ENCODE peak calls at places on chromosomes 6 and 20, in nine cellular contexts. J is mucosa of descending colon, Q is BJ, N is IMR-90, E is dorsolateral prefrontal cortex, Y is adrenal gland, Z is heart left ventricle, W is astrocyte, H is colonic mucosa. D is an unnamed sample.

GRCh38 chr6:151379933-151380847 is 11.2 kb downstream of the ZBTB2 start:
- DNase-seq in J (no peak), Q (no peak), N (no peak), E (no peak), Y (no peak), Z (no peak), W (no peak), H (no peak), D (no peak)

GRCh38 chr20:4341804-4342560 is 326.6 kb upstream of the RNF24 start:
- DNase-seq in J (no peak), Q (peak; percentile 83), N (peak; percentile 53), E (no peak), Y (no peak), Z (no peak), W (peak; percentile 88), H (no peak), D (peak; percentile 1)

GRCh38 chr20:58907481-58908137 is 55.1 kb downstream of the GNAS start:
- DNase-seq in J (peak; percentile 55), Q (peak; percentile 96), N (peak; percentile 99), E (peak; percentile 82), Y (peak; percentile 99), Z (peak; percentile 94), W (peak; percentile 98), H (peak; percentile 72), D (peak; percentile 78)

GRCh38 chr20:61173267-61173666 is 78.8 kb upstream of the CDH4 start:
- DNase-seq in J (no peak), Q (no peak), N (no peak), E (no peak), Y (no peak), Z (no peak), W (no peak), H (no peak), D (no peak)

GRCh38 chr6:127302728-127303675 is 36.3 kb downstream of the RNF146 start:
- DNase-seq in J (no peak), Q (no peak), N (peak; percentile 48), E (no peak), Y (peak; percentile 69), Z (no peak), W (no peak), H (peak; percentile 47), D (no peak)

GRCh38 chr6:79630883-79631799 is at the start of gene SH3BGRL2:
- DNase-seq in J (peak; percentile 91), Q (no peak), N (peak; percentile 59), E (peak; percentile 68), Y (peak; percentile 82), Z (peak; percentile 66), W (peak; percentile 55), H (peak; percentile 95), D (peak; percentile 20)

GRCh38 chr6:170041526-170041925 is 249.4 kb downstream of the DLL1 start:
- DNase-seq in J (no peak), Q (no peak), N (no peak), E (no peak), Y (no peak), Z (no peak), W (no peak), H (no peak), D (no peak)

GRCh38 chr6:137465378-137466009 is 28.7 kb downstream of the OLIG3 start:
- DNase-seq in J (no peak), Q (no peak), N (no peak), E (no peak), Y (no peak), Z (no peak), W (no peak), H (no peak), D (no peak)

GRCh38 chr6:145372671-145373123 is 362.6 kb downstream of the EPM2A start:
- DNase-seq in J (no peak), Q (no peak), N (peak; percentile 65), E (no peak), Y (no peak), Z (peak; percentile 73), W (peak; percentile 22), H (no peak), D (no peak)

GRCh38 chr6:23980965-23981364 is 145.1 kb upstream of the NRSN1 start:
- DNase-seq in J (no peak), Q (no peak), N (no peak), E (no peak), Y (no peak), Z (no peak), W (peak; percentile 67), H (no peak), D (no peak)

GRCh38 chr20:64230461-64231145 is 24.9 kb upstream of the PCMTD2 start:
- DNase-seq in J (peak; percentile 18), Q (no peak), N (no peak), E (no peak), Y (no peak), Z (peak; percentile 12), W (no peak), H (no peak), D (no peak)

GRCh38 chr6:76026101-76026500 is 46.4 kb downstream of the IMPG1 start:
- DNase-seq in J (no peak), Q (no peak), N (no peak), E (no peak), Y (no peak), Z (no peak), W (peak; percentile 6), H (no peak), D (no peak)

GRCh38 chr6:33755070-33755869 is 8.6 kb upstream of the IP6K3 start:
- DNase-seq in J (no peak), Q (no peak), N (no peak), E (no peak), Y (no peak), Z (no peak), W (no peak), H (no peak), D (no peak)

GRCh38 chr20:45792513-45793118 is 862 bp downstream of the DNTTIP1 start:
- DNase-seq in J (no peak), Q (no peak), N (no peak), E (no peak), Y (no peak), Z (no peak), W (no peak), H (no peak), D (no peak)

GRCh38 chr6:154737424-154737823 is 4.2 kb downstream of the SCAF8 start:
- DNase-seq in J (no peak), Q (no peak), N (no peak), E (no peak), Y (no peak), Z (no peak), W (no peak), H (no peak), D (no peak)

GRCh38 chr6:144195671-144196070 is 45.4 kb downstream of the STX11 start:
- DNase-seq in J (no peak), Q (no peak), N (peak; percentile 62), E (no peak), Y (no peak), Z (no peak), W (peak; percentile 69), H (no peak), D (no peak)

GRCh38 chr6:144190051-144190450 is 39.7 kb downstream of the STX11 start:
- DNase-seq in J (no peak), Q (no peak), N (no peak), E (no peak), Y (no peak), Z (no peak), W (no peak), H (no peak), D (no peak)

GRCh38 chr6:144186817-144187625 is 36.7 kb downstream of the STX11 start:
- DNase-seq in J (no peak), Q (no peak), N (no peak), E (no peak), Y (no peak), Z (no peak), W (no peak), H (no peak), D (no peak)

GRCh38 chr6:144194293-144194828 is 44.0 kb downstream of the STX11 start:
- DNase-seq in J (no peak), Q (no peak), N (no peak), E (no peak), Y (no peak), Z (no peak), W (no peak), H (no peak), D (no peak)

DNA sequence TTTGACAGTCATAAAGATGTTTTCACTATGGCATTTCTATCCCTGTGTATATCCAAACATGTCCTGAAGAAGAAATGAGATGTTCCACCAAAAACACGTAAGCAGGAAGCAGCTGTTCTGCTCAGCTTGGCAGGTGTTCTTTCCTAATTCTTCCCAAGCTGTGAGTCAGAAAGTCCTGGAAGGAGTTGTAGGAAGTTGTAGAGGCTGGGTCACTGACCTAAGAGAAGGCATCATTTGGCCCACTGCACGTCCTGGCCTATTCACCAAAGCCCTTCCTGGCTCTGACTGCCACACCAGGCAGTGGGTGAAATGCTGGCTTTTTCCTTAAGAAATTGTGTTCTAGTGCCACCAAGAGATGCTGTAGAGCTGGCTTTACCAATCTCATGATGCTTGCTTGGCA is 40.3 kb downstream of the STX11 start:
- DNase-seq in J (no peak), Q (no peak), N (peak; percentile 79), E (no peak), Y (peak; percentile 76), Z (no peak), W (peak; percentile 59), H (no peak), D (peak; percentile 52)
- H3K4me3 ChIP-seq in J (no peak overlapping the region), Q (no peak overlapping the region), N (no peak overlapping the region), E (no peak overlapping the region), Y (no peak overlapping the region), Z (no peak overlapping the region), W (no peak overlapping the region), H (no peak overlapping the region), D (no peak overlapping the region)

DNA sequence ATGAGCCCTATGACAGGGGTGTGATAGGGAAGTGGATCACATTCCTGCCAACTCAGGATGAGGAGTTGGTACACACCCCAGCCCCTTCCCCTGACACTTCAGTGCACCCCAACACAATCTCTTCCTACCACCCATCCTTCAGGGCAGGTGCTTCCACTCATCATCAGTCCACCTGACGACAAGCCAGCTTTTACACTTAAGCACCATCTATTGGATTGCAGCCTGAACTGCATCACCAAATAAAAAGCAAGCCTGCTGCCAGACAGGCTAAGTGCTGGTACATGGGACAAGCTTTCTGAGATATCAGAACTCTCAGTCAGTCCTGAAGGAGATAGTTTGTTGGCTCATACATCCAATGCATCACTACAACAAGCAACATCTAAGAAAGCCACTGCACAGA is 69.0 kb upstream of the TMEM200A start:
- DNase-seq in J (no peak), Q (no peak), N (no peak), E (no peak), Y (no peak), Z (no peak), W (no peak), H (no peak), D (no peak)
- TF ChIP-seq CTCF in J (no peak), Q (no peak), N (no peak), E (no peak), Y (no peak), Z (no peak), W (no peak), H (no peak), D (peak; percentile 32)

GRCh38 chr20:57393321-57394086 is 2.3 kb downstream of the RBM38 start:
- DNase-seq in J (peak; percentile 35), Q (no peak), N (no peak), E (no peak), Y (no peak), Z (peak; percentile 40), W (no peak), H (peak; percentile 69), D (no peak)
- H3K4me3 ChIP-seq in J (no peak overlapping the region), Q (no peak overlapping the region), N (no peak overlapping the region), E (peak overlapping the region; percentile 68), Y (no peak overlapping the region), Z (peak overlapping the region; percentile 84), W (no peak overlapping the region), H (peak overlapping the region; percentile 65), D (peak overlapping the region; percentile 79)

GRCh38 chr6:3981917-3982316 is 97.0 kb downstream of the FAM217A start:
- DNase-seq in J (no peak), Q (no peak), N (no peak), E (no peak), Y (no peak), Z (no peak), W (no peak), H (no peak), D (no peak)

GRCh38 chr6:3977875-3978711 is 100.8 kb downstream of the FAM217A start:
- DNase-seq in J (no peak), Q (peak; percentile 58), N (peak; percentile 96), E (peak; percentile 60), Y (peak; percentile 68), Z (no peak), W (peak; percentile 86), H (peak; percentile 24), D (no peak)
- TF ChIP-seq CTCF in J (peak; percentile 17), Q (peak; percentile 75), N (peak; percentile 85), E (peak; percentile 61), Y (peak; percentile 25), Z (peak; percentile 42), W (peak; percentile 85), H (peak; percentile 52), D (peak; percentile 73)

D was measured in epithelial cell of proximal tubule.